ENCODE peak calls at places on chromosomes 2 and 18, in ten cellular contexts. M is PC-9, Q is fibroblast of lung, C is mammary epithelial cell, N is H1, U is hepatocyte, O is GM23248, I is astrocyte, Z is PC-3, S is GM12878. Y is an unnamed sample.

GRCh38 chr2:197079832-197080555 is 153.5 kb upstream of the PGAP1 start:
- DNase-seq in M (peak), Q (peak), C (no peak), N (no peak), U (no peak), O (peak), I (peak), Z (peak), S (no peak), Y (no peak)

GRCh38 chr2:180717588-180717987 is 262.8 kb upstream of the UBE2E3 start:
- DNase-seq in M (peak), Q (no peak), C (no peak), N (no peak), U (no peak), O (no peak), I (no peak), Z (no peak), S (no peak), Y (no peak)

GRCh38 chr2:96867756-96868554 is 1.9 kb downstream of the SEMA4C start:
- DNase-seq in M (no peak), Q (peak), C (peak), N (no peak), U (no peak), O (peak), I (no peak), Z (no peak), S (no peak), Y (no peak)

GRCh38 chr18:77478619-77479018 is 229.0 kb downstream of the GALR1 start:
- DNase-seq in M (no peak), Q (no peak), C (no peak), N (no peak), U (no peak), O (no peak), I (no peak), Z (peak), S (no peak), Y (peak)

GRCh38 chr2:58667137-58667774 is 426.1 kb upstream of the FANCL start:
- DNase-seq in M (no peak), Q (no peak), C (no peak), N (no peak), U (no peak), O (peak), I (no peak), Z (peak), S (no peak), Y (no peak)

GRCh38 chr18:475202-475624 is 25.3 kb downstream of the COLEC12 start:
- DNase-seq in M (no peak), Q (peak), C (no peak), N (no peak), U (no peak), O (peak), I (peak), Z (peak), S (no peak), Y (no peak)

GRCh38 chr2:16368951-16369350 is 296.7 kb downstream of the CYRIA start:
- DNase-seq in M (no peak), Q (no peak), C (no peak), N (no peak), U (no peak), O (no peak), I (no peak), Z (no peak), S (no peak), Y (no peak)

GRCh38 chr2:69310267-69310666 is 76.8 kb downstream of the GFPT1 start:
- DNase-seq in M (no peak), Q (no peak), C (no peak), N (no peak), U (no peak), O (no peak), I (no peak), Z (no peak), S (no peak), Y (no peak)

GRCh38 chr2:157441072-157441454 is 2.8 kb downstream of the CYTIP start:
- DNase-seq in M (no peak), Q (peak), C (no peak), N (no peak), U (no peak), O (no peak), I (no peak), Z (no peak), S (no peak), Y (peak)

GRCh38 chr18:8480506-8481328 is 128.5 kb upstream of the RAB12 start:
- DNase-seq in M (no peak), Q (peak), C (peak), N (no peak), U (peak), O (peak), I (peak), Z (peak), S (no peak), Y (peak)

GRCh38 chr18:62248313-62248712 is 61.3 kb downstream of the RELCH start:
- DNase-seq in M (no peak), Q (no peak), C (no peak), N (no peak), U (no peak), O (no peak), I (no peak), Z (no peak), S (no peak), Y (no peak)

GRCh38 chr2:226578879-226579278 is 220.7 kb downstream of the IRS1 start:
- DNase-seq in M (peak), Q (peak), C (peak), N (no peak), U (no peak), O (peak), I (peak), Z (peak), S (no peak), Y (no peak)

GRCh38 chr18:3492166-3492565 is 42.2 kb downstream of the TGIF1 start:
- DNase-seq in M (no peak), Q (no peak), C (no peak), N (no peak), U (no peak), O (no peak), I (no peak), Z (no peak), S (no peak), Y (no peak)

GRCh38 chr2:64634338-64635267 is 19.1 kb downstream of the SERTAD2 start:
- DNase-seq in M (no peak), Q (peak), C (no peak), N (no peak), U (no peak), O (peak), I (no peak), Z (no peak), S (no peak), Y (no peak)

GRCh38 chr2:9163306-9164111 is 43.1 kb upstream of the ASAP2 start:
- DNase-seq in M (peak), Q (peak), C (peak), N (no peak), U (no peak), O (peak), I (peak), Z (peak), S (no peak), Y (no peak)

GRCh38 chr18:3761266-3761665 is 311.3 kb downstream of the TGIF1 start:
- DNase-seq in M (no peak), Q (no peak), C (no peak), N (no peak), U (no peak), O (no peak), I (no peak), Z (no peak), S (no peak), Y (no peak)

GRCh38 chr18:9237982-9238381 is 96.6 kb upstream of the TWSG1 start:
- DNase-seq in M (no peak), Q (no peak), C (no peak), N (no peak), U (no peak), O (no peak), I (no peak), Z (no peak), S (no peak), Y (no peak)

GRCh38 chr2:102753563-102754159 is 8.2 kb upstream of the TMEM182 start:
- DNase-seq in M (peak), Q (peak), C (peak), N (no peak), U (peak), O (peak), I (peak), Z (peak), S (no peak), Y (peak)

GRCh38 chr2:120934891-120935338 is 199.2 kb downstream of the GLI2 start:
- DNase-seq in M (peak), Q (peak), C (peak), N (no peak), U (peak), O (peak), I (peak), Z (peak), S (no peak), Y (no peak)

GRCh38 chr2:105373895-105374401 is 24.9 kb downstream of the FHL2 start:
- DNase-seq in M (no peak), Q (no peak), C (peak), N (no peak), U (no peak), O (no peak), I (no peak), Z (no peak), S (peak), Y (peak)

GRCh38 chr2:226649871-226650660 is 149.6 kb downstream of the IRS1 start:
- DNase-seq in M (peak), Q (peak), C (peak), N (peak), U (peak), O (peak), I (peak), Z (peak), S (peak), Y (no peak)

GRCh38 chr2:181421131-181421458 is 36.1 kb upstream of the ITGA4 start:
- DNase-seq in M (no peak), Q (no peak), C (no peak), N (no peak), U (no peak), O (no peak), I (no peak), Z (no peak), S (no peak), Y (no peak)

GRCh38 chr2:40592223-40592622 is 140.3 kb upstream of the SLC8A1 start:
- DNase-seq in M (no peak), Q (no peak), C (no peak), N (no peak), U (no peak), O (no peak), I (no peak), Z (no peak), S (no peak), Y (no peak)

GRCh38 chr2:235027558-235028214 is 75.9 kb downstream of the SH3BP4 start:
- DNase-seq in M (peak), Q (peak), C (peak), N (no peak), U (no peak), O (peak), I (peak), Z (peak), S (no peak), Y (no peak)

GRCh38 chr2:8479298-8479697 is 202.6 kb upstream of the ID2 start:
- DNase-seq in M (no peak), Q (no peak), C (no peak), N (no peak), U (peak), O (no peak), I (no peak), Z (no peak), S (no peak), Y (no peak)

GRCh38 chr18:471701-472100 is 28.8 kb downstream of the COLEC12 start:
- DNase-seq in M (no peak), Q (no peak), C (no peak), N (no peak), U (no peak), O (peak), I (no peak), Z (peak), S (no peak), Y (no peak)

GRCh38 chr18:36287653-36288052 is 9.9 kb upstream of the FHOD3 start:
- DNase-seq in M (no peak), Q (no peak), C (no peak), N (no peak), U (no peak), O (no peak), I (no peak), Z (no peak), S (no peak), Y (no peak)

GRCh38 chr2:136143603-136144451 is 25.9 kb upstream of the CXCR4 start:
- DNase-seq in M (no peak), Q (no peak), C (no peak), N (no peak), U (no peak), O (no peak), I (no peak), Z (no peak), S (no peak), Y (no peak)

GRCh38 chr18:64002581-64002980 is 32.7 kb downstream of the SERPINB8 start:
- DNase-seq in M (no peak), Q (no peak), C (no peak), N (no peak), U (no peak), O (no peak), I (no peak), Z (no peak), S (no peak), Y (no peak)

GRCh38 chr2:160253440-160254296 is 53.6 kb upstream of the ITGB6 start:
- DNase-seq in M (no peak), Q (peak), C (peak), N (no peak), U (peak), O (peak), I (peak), Z (peak), S (no peak), Y (no peak)

GRCh38 chr2:86305195-86305975 is 32.0 kb downstream of the REEP1 start:
- DNase-seq in M (no peak), Q (no peak), C (no peak), N (no peak), U (no peak), O (no peak), I (no peak), Z (no peak), S (no peak), Y (no peak)

GRCh38 chr2:64565358-64565757 is 41.2 kb downstream of the AFTPH start:
- DNase-seq in M (no peak), Q (no peak), C (no peak), N (no peak), U (no peak), O (no peak), I (no peak), Z (no peak), S (no peak), Y (no peak)

GRCh38 chr2:13056259-13056843 is 339.6 kb downstream of the TRIB2 start:
- DNase-seq in M (no peak), Q (peak), C (no peak), N (no peak), U (peak), O (peak), I (no peak), Z (peak), S (no peak), Y (peak)

GRCh38 chr2:233063976-233064411 is 3.9 kb downstream of the INPP5D start:
- DNase-seq in M (no peak), Q (no peak), C (no peak), N (no peak), U (no peak), O (no peak), I (no peak), Z (no peak), S (no peak), Y (no peak)

GRCh38 chr2:10948606-10949230 is 37.0 kb downstream of the KCNF1 start:
- DNase-seq in M (no peak), Q (no peak), C (no peak), N (no peak), U (no peak), O (no peak), I (no peak), Z (no peak), S (no peak), Y (no peak)

GRCh38 chr2:228917195-228917594 is 353.9 kb downstream of the PID1 start:
- DNase-seq in M (no peak), Q (peak), C (no peak), N (no peak), U (no peak), O (peak), I (peak), Z (peak), S (no peak), Y (no peak)

GRCh38 chr2:184677171-184677570 is 78.8 kb downstream of the ZNF804A start:
- DNase-seq in M (no peak), Q (no peak), C (no peak), N (no peak), U (no peak), O (no peak), I (no peak), Z (peak), S (no peak), Y (no peak)

GRCh38 chr2:148553332-148553887 is 91.1 kb upstream of the EPC2 start:
- DNase-seq in M (no peak), Q (no peak), C (no peak), N (no peak), U (no peak), O (no peak), I (no peak), Z (no peak), S (no peak), Y (no peak)

GRCh38 chr2:10083692-10084566 is 3.7 kb upstream of the CYS1 start:
- DNase-seq in M (no peak), Q (no peak), C (no peak), N (no peak), U (peak), O (peak), I (no peak), Z (no peak), S (peak), Y (no peak)

GRCh38 chr2:152466041-152466440 is 131.1 kb downstream of the FMNL2 start:
- DNase-seq in M (no peak), Q (peak), C (no peak), N (no peak), U (peak), O (no peak), I (peak), Z (peak), S (peak), Y (no peak)

GRCh38 chr18:23658296-23658695 is 4.4 kb downstream of the ANKRD29 start:
- DNase-seq in M (no peak), Q (no peak), C (no peak), N (no peak), U (no peak), O (peak), I (no peak), Z (peak), S (no peak), Y (no peak)

GRCh38 chr18:23667114-23667513 is 4.4 kb upstream of the ANKRD29 start:
- DNase-seq in M (no peak), Q (no peak), C (no peak), N (no peak), U (no peak), O (no peak), I (no peak), Z (no peak), S (no peak), Y (no peak)

GRCh38 chr18:23664674-23665073 is 2.0 kb upstream of the ANKRD29 start:
- DNase-seq in M (no peak), Q (no peak), C (no peak), N (no peak), U (no peak), O (no peak), I (no peak), Z (no peak), S (no peak), Y (no peak)

GRCh38 chr18:23662309-23663263 is at the start of gene ANKRD29:
- DNase-seq in M (no peak), Q (peak), C (peak), N (peak), U (peak), O (peak), I (peak), Z (peak), S (no peak), Y (peak)

GRCh38 chr18:23661735-23662308 is 889 bp downstream of the ANKRD29 start:
- DNase-seq in M (no peak), Q (no peak), C (no peak), N (no peak), U (no peak), O (no peak), I (no peak), Z (no peak), S (no peak), Y (no peak)
- TF ChIP-seq EZH2 in M (no peak), Q (peak), C (no peak), N (no peak), U (no peak), O (no peak), I (no peak), Z (no peak), S (no peak), Y (no peak)

DNA sequence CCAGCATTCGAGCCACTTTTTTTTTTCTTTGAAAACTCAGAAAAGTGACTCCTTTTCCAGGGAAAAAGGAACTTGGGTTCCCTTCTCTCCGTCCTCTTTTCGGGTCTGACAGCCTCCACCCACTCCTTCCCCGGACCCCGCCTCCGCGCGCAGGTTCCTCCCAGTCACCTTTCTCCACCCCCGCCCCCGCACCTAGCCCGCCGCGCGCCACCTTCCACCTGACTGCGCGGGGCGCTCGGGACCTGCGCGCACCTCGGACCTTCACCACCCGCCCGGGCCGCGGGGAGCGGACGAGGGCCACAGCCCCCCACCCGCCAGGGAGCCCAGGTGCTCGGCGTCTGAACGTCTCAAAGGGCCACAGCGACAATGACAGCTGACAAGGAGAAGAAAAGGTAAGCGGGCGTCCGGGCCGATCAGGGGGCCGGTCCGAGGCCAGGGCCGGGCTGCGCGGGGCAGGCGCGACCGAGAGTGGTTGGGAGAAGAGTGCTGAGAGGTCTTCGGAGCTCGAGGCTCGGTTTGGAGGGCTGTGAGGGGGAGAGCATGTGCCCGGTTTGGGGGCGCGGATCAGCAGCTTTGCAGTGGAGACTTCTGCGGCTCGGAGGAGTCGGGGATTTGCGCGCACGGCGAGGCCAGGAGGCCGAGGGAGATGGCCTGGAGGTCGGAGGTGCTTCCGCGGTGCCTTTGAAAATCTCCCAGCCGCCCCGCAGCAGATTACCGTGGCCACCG is 502 bp downstream of the EPAS1 start:
- DNase-seq in M (peak), Q (no peak), C (peak), N (peak), U (peak), O (peak), I (no peak), Z (peak), S (no peak), Y (peak)
- TF ChIP-seq EZH2 in M (no peak), Q (no peak), C (no peak), N (no peak), U (no peak), O (no peak), I (peak), Z (no peak), S (no peak), Y (no peak)

DNA sequence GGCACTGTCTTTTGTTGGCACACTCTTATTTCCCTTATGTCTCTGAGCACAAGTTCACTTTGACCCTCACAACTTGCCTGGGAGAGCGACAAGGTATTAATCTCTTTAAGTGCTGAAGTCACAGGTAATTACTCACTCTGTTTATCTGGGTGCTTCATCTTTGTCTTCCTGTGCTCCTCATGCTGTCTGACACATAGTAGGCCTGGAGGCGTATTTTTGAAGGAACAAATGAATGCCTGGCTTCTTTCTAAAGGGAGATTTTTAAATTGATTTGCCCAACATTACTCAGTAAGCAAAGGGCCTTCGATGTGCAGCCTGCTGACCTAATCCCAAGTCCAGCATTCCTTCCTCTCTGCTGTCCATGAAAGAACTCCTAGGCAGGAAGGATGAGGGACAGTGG is 507.1 kb upstream of the TNP1 start:
- DNase-seq in M (peak), Q (no peak), C (peak), N (no peak), U (no peak), O (peak), I (peak), Z (peak), S (no peak), Y (no peak)
- TF ChIP-seq EZH2 in M (no peak), Q (no peak), C (no peak), N (no peak), U (no peak), O (no peak), I (no peak), Z (no peak), S (no peak), Y (no peak)

GRCh38 chr18:22177496-22177866 is 8.1 kb downstream of the GATA6 start:
- DNase-seq in M (no peak), Q (no peak), C (no peak), N (no peak), U (no peak), O (no peak), I (no peak), Z (no peak), S (no peak), Y (no peak)

GRCh38 chr18:22174341-22175148 is 5.2 kb downstream of the GATA6 start:
- DNase-seq in M (no peak), Q (peak), C (no peak), N (no peak), U (peak), O (no peak), I (no peak), Z (no peak), S (no peak), Y (no peak)

GRCh38 chr18:22175326-22175725 is 5.9 kb downstream of the GATA6 start:
- DNase-seq in M (no peak), Q (no peak), C (no peak), N (no peak), U (no peak), O (no peak), I (no peak), Z (no peak), S (no peak), Y (no peak)

GRCh38 chr18:22176282-22176621 is 6.9 kb downstream of the GATA6 start:
- DNase-seq in M (no peak), Q (no peak), C (no peak), N (no peak), U (no peak), O (no peak), I (no peak), Z (no peak), S (no peak), Y (no peak)

GRCh38 chr18:22176622-22177495 is 7.5 kb downstream of the GATA6 start:
- DNase-seq in M (no peak), Q (peak), C (no peak), N (peak), U (peak), O (peak), I (no peak), Z (no peak), S (no peak), Y (no peak)
- TF ChIP-seq EZH2 in M (no peak), Q (no peak), C (no peak), N (peak), U (peak), O (no peak), I (peak), Z (no peak), S (no peak), Y (no peak)